ENCODE peak calls at places on chromosomes 6 and 20, in six cellular contexts. V is AG04450, S is IMR-90, Z is stomach, Q is upper lobe of right lung, J is choroid plexus epithelial cell. R is an unnamed sample.
A peak's percentile ranks its signal among the peaks of the same experiment; 100 is the strongest.

GRCh38 chr6:30462482-30462881 is 26.8 kb upstream of the HLA-E start:
- DNase-seq in S (no peak), V (no peak), Z (no peak), J (no peak), Q (no peak), R (no peak)

GRCh38 chr20:39851459-39851858 is 837.6 kb downstream of the MAFB start:
- DNase-seq in J (no peak), V (peak; percentile 38), S (peak; percentile 85), Q (no peak), Z (no peak), R (no peak)

GRCh38 chr20:49508435-49509199 is 26.1 kb upstream of the KCNB1 start:
- DNase-seq in S (peak; percentile 45), J (peak; percentile 76), V (no peak), Z (no peak), Q (no peak), R (no peak)

GRCh38 chr6:149783551-149783950 is 34.0 kb downstream of the PCMT1 start:
- DNase-seq in J (no peak), Q (no peak), S (no peak), Z (no peak), V (no peak), R (no peak)

GRCh38 chr6:110628330-110628729 is 151.9 kb upstream of the SLC22A16 start:
- DNase-seq in Q (no peak), J (peak; percentile 75), Z (no peak), S (peak; percentile 91), V (peak; percentile 62), R (no peak)

GRCh38 chr20:7248392-7248992 is 481.0 kb downstream of the BMP2 start:
- DNase-seq in Q (no peak), S (no peak), Z (no peak), J (peak; percentile 4), V (no peak), R (no peak)

GRCh38 chr6:106475280-106475679 is 114.8 kb downstream of the CRYBG1 start:
- DNase-seq in V (no peak), Q (no peak), J (no peak), Z (no peak), S (no peak), R (no peak)

GRCh38 chr6:73696990-73697651 is 1.1 kb downstream of the CD109 start:
- DNase-seq in S (no peak), Q (no peak), J (no peak), V (no peak), Z (no peak), R (no peak)

GRCh38 chr6:142802124-142802523 is 142.9 kb downstream of the HIVEP2 start:
- DNase-seq in S (peak; percentile 99), Q (no peak), J (peak; percentile 99), Z (no peak), V (peak; percentile 94), R (no peak)

GRCh38 chr6:156774872-156775405 is 2.2 kb upstream of the ARID1B start:
- DNase-seq in S (no peak), J (no peak), Q (no peak), Z (no peak), V (no peak), R (no peak)

GRCh38 chr6:14286144-14286543 is 168.6 kb downstream of the CD83 start:
- DNase-seq in Q (no peak), S (peak; percentile 90), Z (no peak), J (peak; percentile 91), V (peak; percentile 36), R (no peak)

GRCh38 chr20:57256205-57256604 is 10.2 kb downstream of the BMP7 start:
- DNase-seq in V (no peak), Q (no peak), Z (no peak), J (no peak), S (no peak), R (no peak)

GRCh38 chr20:57905448-57905847 is 195.6 kb upstream of the PMEPA1 start:
- DNase-seq in Q (no peak), Z (no peak), V (no peak), S (no peak), J (no peak), R (no peak)

GRCh38 chr20:32333988-32334885 is 23.9 kb upstream of the ASXL1 start:
- DNase-seq in J (peak; percentile 13), Q (peak; percentile 92), S (no peak), Z (peak; percentile 80), V (no peak), R (peak; percentile 87)